ENCODE peak calls at places on chromosomes 6 and 20, in seven cellular contexts. X is GM13976, D is fibroblast of the conjunctiva, H is NAMALWA, V is T-helper 2 cell, G is foreskin fibroblast, I is GOT3. R is an unnamed sample.

GRCh38 chr6:34559651-34560365 is 3.7 kb upstream of the SPDEF start:
- DNase-seq in X (no peak), D (no peak), H (no peak), V (no peak), G (no peak), I (no peak), R (no peak)

GRCh38 chr20:12057778-12058177 is 140.1 kb downstream of the BTBD3 start:
- DNase-seq in X (no peak), D (no peak), H (no peak), V (no peak), G (no peak), I (no peak), R (no peak)

GRCh38 chr20:2809690-2810089 is 5.1 kb upstream of the C20orf141 start:
- DNase-seq in X (no peak), D (no peak), H (no peak), V (no peak), G (no peak), I (no peak), R (no peak)

GRCh38 chr6:149935246-149935645 is 6.6 kb upstream of the ULBP2 start:
- DNase-seq in X (no peak), D (no peak), H (no peak), V (no peak), G (peak; percentile 47), I (no peak), R (no peak)

GRCh38 chr6:43478008-43478372 is 620 bp downstream of the TJAP1 start:
- DNase-seq in X (no peak), D (no peak), H (peak; percentile 52), V (no peak), G (no peak), I (no peak), R (no peak)

GRCh38 chr6:32194825-32195651 is 2.6 kb upstream of the GPSM3 start:
- DNase-seq in X (no peak), D (peak; percentile 55), H (peak; percentile 78), V (no peak), G (peak; percentile 77), I (no peak), R (no peak)

GRCh38 chr6:90463359-90463758 is 123.5 kb downstream of the MAP3K7 start:
- DNase-seq in X (no peak), D (no peak), H (no peak), V (peak; percentile 13), G (no peak), I (no peak), R (no peak)

GRCh38 chr20:47760686-47761477 is 24.4 kb downstream of the SULF2 start:
- DNase-seq in X (no peak), D (no peak), H (no peak), V (no peak), G (no peak), I (no peak), R (no peak)

GRCh38 chr6:152094992-152095592 is 287.6 kb downstream of the ESR1 start:
- DNase-seq in X (no peak), D (peak; percentile 98), H (no peak), V (no peak), G (peak; percentile 100), I (peak; percentile 4), R (no peak)

GRCh38 chr20:61929971-61930666 is 135.6 kb downstream of the TAF4 start:
- DNase-seq in X (no peak), D (no peak), H (no peak), V (no peak), G (no peak), I (no peak), R (no peak)

GRCh38 chr20:4451487-4451886 is 270.2 kb upstream of the PRND start:
- DNase-seq in X (no peak), D (no peak), H (no peak), V (no peak), G (peak; percentile 22), I (no peak), R (no peak)

GRCh38 chr6:12103158-12103557 is 91.0 kb downstream of the HIVEP1 start:
- DNase-seq in X (no peak), D (no peak), H (no peak), V (no peak), G (no peak), I (no peak), R (no peak)

GRCh38 chr6:111890981-111891380 is 17.7 kb upstream of the FYN start:
- DNase-seq in X (no peak), D (no peak), H (no peak), V (no peak), G (peak; percentile 39), I (no peak), R (no peak)

GRCh38 chr6:4567141-4567540 is 209.1 kb upstream of the CDYL start:
- DNase-seq in X (no peak), D (no peak), H (no peak), V (no peak), G (peak; percentile 20), I (no peak), R (no peak)

GRCh38 chr20:50737352-50737751 is 6.0 kb downstream of the PARD6B start:
- DNase-seq in X (no peak), D (no peak), H (no peak), V (no peak), G (no peak), I (no peak), R (no peak)

GRCh38 chr6:27296106-27296783 is 15.8 kb downstream of the POM121L2 start:
- DNase-seq in X (no peak), D (no peak), H (no peak), V (no peak), G (peak; percentile 72), I (no peak), R (no peak)

GRCh38 chr6:165701564-165702354 is 38.7 kb upstream of the PDE10A start:
- DNase-seq in X (no peak), D (no peak), H (no peak), V (no peak), G (no peak), I (no peak), R (no peak)

GRCh38 chr20:23446505-23446904 is 6.2 kb downstream of the CST11 start:
- DNase-seq in X (peak; percentile 74), D (peak; percentile 5), H (peak; percentile 51), V (no peak), G (peak; percentile 25), I (no peak), R (peak; percentile 61)

GRCh38 chr20:49790077-49790798 is 22.4 kb upstream of the SLC9A8 start:
- DNase-seq in X (no peak), D (no peak), H (no peak), V (no peak), G (peak; percentile 81), I (no peak), R (no peak)

GRCh38 chr20:48690888-48691287 is 136.9 kb downstream of the PREX1 start:
- DNase-seq in X (no peak), D (no peak), H (no peak), V (no peak), G (no peak), I (no peak), R (no peak)

GRCh38 chr6:102631921-102632320 is 1238.4 kb downstream of the GRIK2 start:
- DNase-seq in X (no peak), D (no peak), H (no peak), V (no peak), G (no peak), I (no peak), R (no peak)

GRCh38 chr20:64165866-64166600 is 1.8 kb downstream of the MYT1 start:
- DNase-seq in X (no peak), D (no peak), H (no peak), V (no peak), G (no peak), I (no peak), R (no peak)

GRCh38 chr6:118768904-118769325 is 117.5 kb upstream of the CEP85L start:
- DNase-seq in X (no peak), D (no peak), H (no peak), V (no peak), G (peak; percentile 47), I (no peak), R (no peak)

GRCh38 chr6:26240157-26240980 is 124.6 kb upstream of the BTN3A2 start:
- DNase-seq in X (peak; percentile 76), D (peak; percentile 97), H (peak; percentile 74), V (peak; percentile 59), G (peak; percentile 93), I (no peak), R (peak; percentile 51)

GRCh38 chr6:131082335-131082734 is 19.3 kb upstream of the EPB41L2 start:
- DNase-seq in X (no peak), D (no peak), H (no peak), V (no peak), G (no peak), I (no peak), R (no peak)